ENCODE peak calls at places on chromosomes 13 and 19, in six cellular contexts. T is GM12878, I is A549, F is breast epithelium, R is Peyer's patch, K is heart left ventricle. M is an unnamed sample.

GRCh38 chr13:36163809-36164308 is 32.7 kb upstream of the DCLK1 start:
- DNase-seq in R (no peak), K (peak; percentile 80), T (no peak), F (peak; percentile 38), I (no peak), M (no peak)

GRCh38 chr19:56689198-56689597 is 17.6 kb upstream of the ZNF835 start:
- DNase-seq in R (no peak), F (no peak), T (no peak), K (no peak), I (no peak), M (no peak)

GRCh38 chr13:81927347-81927746 is 1586.4 kb upstream of the SPRY2 start:
- DNase-seq in R (no peak), I (peak; percentile 4), K (no peak), F (no peak), T (no peak), M (no peak)

GRCh38 chr19:40229484-40229883 is 3.0 kb upstream of the CCNP start:
- DNase-seq in T (no peak), K (no peak), R (no peak), I (peak; percentile 47), F (no peak), M (no peak)

GRCh38 chr13:22110368-22110767 is 439.5 kb downstream of the FGF9 start:
- DNase-seq in I (no peak), T (no peak), R (no peak), K (no peak), F (no peak), M (no peak)

GRCh38 chr13:97945342-97945741 is 8.1 kb upstream of the IPO5 start:
- DNase-seq in F (no peak), I (no peak), R (no peak), K (no peak), T (no peak), M (no peak)

GRCh38 chr13:75485286-75486062 is 3.5 kb upstream of the TBC1D4 start:
- DNase-seq in F (peak; percentile 56), R (no peak), I (peak; percentile 63), K (no peak), T (no peak), M (no peak)

GRCh38 chr19:40599331-40600085 is 1.7 kb upstream of the LTBP4 start:
- DNase-seq in K (no peak), R (no peak), I (no peak), F (no peak), T (no peak), M (no peak)

GRCh38 chr13:42354246-42355117 is 82.5 kb downstream of the AKAP11 start:
- DNase-seq in R (peak; percentile 35), F (no peak), T (peak; percentile 53), I (no peak), K (no peak), M (no peak)

GRCh38 chr13:31867709-31868108 is 128.4 kb downstream of the RXFP2 start:
- DNase-seq in R (no peak), I (no peak), K (no peak), T (no peak), F (no peak), M (no peak)

GRCh38 chr13:51303882-51304281 is 35.6 kb upstream of the SERPINE3 start:
- DNase-seq in R (no peak), I (no peak), K (no peak), F (no peak), T (no peak), M (no peak)

GRCh38 chr13:30346159-30346788 is 38.9 kb upstream of the KATNAL1 start:
- DNase-seq in T (peak; percentile 64), R (peak; percentile 93), I (no peak), F (peak; percentile 44), K (no peak), M (no peak)

GRCh38 chr13:66543780-66544179 is 686.4 kb downstream of the PCDH9 start:
- DNase-seq in I (peak; percentile 22), T (no peak), K (no peak), R (no peak), F (no peak), M (no peak)

GRCh38 chr19:10776900-10777650 is 58.9 kb downstream of the TMED1 start:
- DNase-seq in R (peak; percentile 53), T (no peak), F (no peak), K (no peak), I (no peak), M (no peak)

GRCh38 chr13:101406787-101407186 is 9.5 kb downstream of the NALCN start:
- DNase-seq in F (no peak), I (no peak), K (no peak), T (no peak), R (no peak), M (no peak)

GRCh38 chr13:92843549-92843948 is 383.1 kb upstream of the GPC6 start:
- DNase-seq in K (no peak), R (no peak), T (no peak), I (no peak), F (no peak), M (no peak)

GRCh38 chr13:110448677-110449076 is 112.8 kb downstream of the RAB20 start:
- DNase-seq in I (no peak), F (peak; percentile 58), R (peak; percentile 10), T (no peak), K (no peak), M (no peak)

GRCh38 chr13:36030670-36031331 is 100.4 kb downstream of the DCLK1 start:
- DNase-seq in F (no peak), I (no peak), K (peak; percentile 38), R (no peak), T (no peak), M (no peak)

GRCh38 chr13:83618966-83619365 is 263.3 kb downstream of the SLITRK1 start:
- DNase-seq in I (no peak), K (no peak), R (no peak), T (no peak), F (no peak), M (no peak)

GRCh38 chr19:13031917-13032623 is 36.8 kb downstream of the NFIX start:
- DNase-seq in T (no peak), K (peak; percentile 67), I (no peak), R (no peak), F (no peak), M (no peak)

GRCh38 chr19:48194041-48194871 is 23.8 kb downstream of the ZSWIM9 start:
- DNase-seq in R (no peak), I (no peak), T (no peak), F (no peak), K (no peak), M (no peak)

GRCh38 chr13:30045916-30046704 is 195.7 kb upstream of the UBL3 start:
- DNase-seq in K (no peak), I (no peak), R (no peak), T (no peak), F (no peak), M (no peak)

GRCh38 chr13:44930907-44931676 is 58.2 kb downstream of the NUFIP1 start:
- DNase-seq in R (no peak), T (no peak), K (no peak), F (no peak), I (no peak), M (no peak)

GRCh38 chr19:14475251-14476073 is at the start of gene PTGER1:
- DNase-seq in K (no peak), F (no peak), R (no peak), T (no peak), I (peak; percentile 41), M (peak; percentile 62)

GRCh38 chr13:112756081-112756480 is 66.2 kb downstream of the ATP11A start:
- DNase-seq in F (no peak), I (no peak), T (no peak), R (no peak), K (no peak), M (no peak)
- H3K4me1 ChIP-seq in F (no peaks in the 10 kb centered on the region), I (peaks cover 2% of the 10 kb centered on the region), T (no peaks in the 10 kb centered on the region), R (no peaks in the 10 kb centered on the region), K (peaks cover 5% of the 10 kb centered on the region), M (no peaks in the 10 kb centered on the region)

GRCh38 chr19:43525836-43526771 is 897 bp downstream of the ETHE1 start:
- DNase-seq in I (no peak), T (no peak), F (peak; percentile 35), K (no peak), R (peak; percentile 48), M (no peak)
- TF ChIP-seq POLR2A in I (no peak), T (no peak), F (no peak), K (no peak), R (no peak), M (no peak)

DNA sequence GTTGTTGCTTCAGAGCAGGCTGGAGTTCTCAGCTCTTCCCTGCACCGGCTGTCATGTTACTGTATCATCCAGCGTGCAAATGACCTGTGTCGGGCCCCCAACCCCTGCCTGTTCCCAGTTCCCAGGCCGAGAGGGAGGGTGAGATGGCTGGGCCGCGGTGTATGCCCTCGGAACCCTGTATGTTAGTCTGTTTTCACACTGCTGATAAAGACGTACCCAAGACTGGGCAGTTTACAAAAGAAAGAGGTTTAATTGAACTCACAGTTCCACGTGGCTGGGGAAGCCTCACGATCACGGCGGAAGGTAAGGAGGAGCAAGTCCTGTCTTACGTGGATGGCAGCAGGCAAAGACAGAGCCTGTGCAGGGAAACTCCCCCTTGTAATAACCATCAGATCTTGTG is 10.9 kb downstream of the TMEM255B start:
- DNase-seq in R (no peak), F (no peak), T (no peak), K (no peak), I (no peak), M (no peak)
- H3K4me1 ChIP-seq in R (no peaks in the 10 kb centered on the region), F (no peaks in the 10 kb centered on the region), T (no peaks in the 10 kb centered on the region), K (no peaks in the 10 kb centered on the region), I (peaks cover 10% of the 10 kb centered on the region), M (peaks cover 6% of the 10 kb centered on the region)

DNA sequence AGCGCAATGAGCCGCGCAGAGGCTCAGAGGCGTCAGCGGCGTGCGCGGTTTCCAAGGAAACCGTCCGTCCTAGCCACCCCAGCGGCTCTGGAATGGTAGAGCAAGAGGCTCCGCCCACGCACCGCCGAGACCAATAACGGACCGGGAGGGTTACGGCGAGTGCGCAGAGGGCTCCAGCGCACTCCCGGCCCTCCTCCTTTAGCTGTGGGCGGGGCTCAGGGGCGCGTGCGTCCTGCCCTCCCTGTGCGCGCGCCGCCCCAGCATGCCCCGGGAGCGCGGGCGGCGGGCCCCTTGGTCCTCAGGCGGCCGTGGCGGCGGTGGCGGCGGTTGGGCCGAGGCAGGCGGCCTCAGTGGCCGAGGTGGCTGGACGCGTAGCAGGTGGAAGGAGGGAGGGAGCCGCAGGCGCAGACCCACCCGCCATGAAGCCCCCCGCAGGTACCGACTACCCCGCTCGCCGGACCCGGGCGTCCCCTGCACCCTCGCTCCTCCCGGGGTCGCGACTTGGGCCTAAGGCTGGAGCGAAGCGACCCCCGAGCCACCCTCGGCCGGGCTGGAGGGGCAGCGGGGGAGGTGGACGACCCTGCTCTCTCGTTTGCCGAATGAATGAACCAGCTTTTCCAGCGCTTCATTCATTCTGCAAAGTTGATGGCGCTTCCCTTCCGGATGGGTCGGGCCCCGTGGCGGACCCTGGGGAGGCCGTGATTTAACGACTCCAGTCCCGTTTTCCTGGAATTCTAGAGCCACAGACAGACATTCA is at the start of gene THOP1:
- DNase-seq in K (peak; percentile 100), R (peak; percentile 98), F (peak; percentile 98), I (peak; percentile 97), T (peak; percentile 90), M (peak; percentile 99)
- TF ChIP-seq POLR2A in K (no peak), R (peak; percentile 64), F (no peak), I (peak; percentile 76), T (peak; percentile 95), M (no peak)

DNA sequence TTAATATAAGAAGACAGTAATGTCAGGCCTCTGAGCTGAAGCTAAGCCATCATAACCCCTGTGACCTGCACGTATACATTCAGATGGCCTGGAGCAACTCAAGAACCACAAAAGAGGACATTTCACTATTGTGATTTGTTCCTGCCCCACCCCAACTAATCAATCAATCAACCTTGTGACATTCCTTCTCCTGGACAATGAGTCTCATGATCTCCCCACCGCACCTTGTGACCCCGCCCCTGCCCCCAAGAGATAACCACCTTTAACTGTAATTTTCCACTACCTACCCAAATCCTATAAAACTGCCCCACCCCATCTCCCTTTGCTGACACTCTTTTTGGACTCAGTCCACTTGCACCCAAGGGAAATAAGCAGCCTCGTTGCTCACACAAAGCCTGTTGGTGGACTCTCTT is 14.1 kb downstream of the CD70 start:
- DNase-seq in I (peak; percentile 42), R (no peak), T (no peak), K (no peak), F (no peak), M (no peak)
- H3K4me1 ChIP-seq in I (peaks cover 47% of the 10 kb centered on the region), R (no peaks in the 10 kb centered on the region), T (peaks cover 50% of the 10 kb centered on the region), K (no peaks in the 10 kb centered on the region), F (no peaks in the 10 kb centered on the region), M (peaks cover 19% of the 10 kb centered on the region)